ENCODE peak calls at places on chromosomes 6 and 20, in seven cellular contexts. N is cardiac fibroblast; I is lung; P is brain microvascular endothelial cell; Y is mammary epithelial cell; Q is stomach; E is CD8-positive, alpha-beta T cell. L is an unnamed sample.

GRCh38 chr6:101826259-101826658 is 432.8 kb downstream of the GRIK2 start:
- DNase-seq in I (no peak), E (no peak), P (no peak), Y (no peak), N (no peak), Q (no peak), L (no peak)

GRCh38 chr6:13579911-13580310 is 5.5 kb downstream of the SIRT5 start:
- DNase-seq in I (no peak), E (no peak), P (no peak), Y (no peak), N (no peak), Q (no peak), L (no peak)

GRCh38 chr20:38132910-38133501 is 32.1 kb downstream of the TGM2 start:
- DNase-seq in E (no peak), Y (no peak), Q (no peak), P (no peak), I (no peak), N (no peak), L (no peak)

GRCh38 chr20:46905364-46906125 is 10.9 kb downstream of the EYA2 start:
- DNase-seq in Q (no peak), P (no peak), Y (no peak), N (peak), E (no peak), I (no peak), L (no peak)

GRCh38 chr6:41073203-41073967 is 611 bp downstream of the NFYA start:
- DNase-seq in I (peak), P (peak), Q (peak), E (peak), N (peak), Y (peak), L (peak)

GRCh38 chr6:82783587-82784253 is 281.9 kb downstream of the UBE3D start:
- DNase-seq in P (no peak), I (no peak), E (no peak), N (no peak), Q (no peak), Y (no peak), L (no peak)

GRCh38 chr20:48041078-48041780 is 255.9 kb upstream of the SULF2 start:
- DNase-seq in I (no peak), P (no peak), E (no peak), N (no peak), Q (no peak), Y (no peak), L (no peak)

GRCh38 chr6:42505377-42505702 is 53.6 kb upstream of the TRERF1 start:
- DNase-seq in I (no peak), E (no peak), N (peak), Y (peak), P (peak), Q (no peak), L (no peak)

GRCh38 chr20:58712116-58712822 is 19.7 kb downstream of the NPEPL1 start:
- DNase-seq in E (no peak), I (no peak), Q (peak), Y (no peak), N (no peak), P (no peak), L (no peak)

GRCh38 chr6:134173007-134173690 is 120.7 kb upstream of the SLC2A12 start:
- DNase-seq in N (peak), I (no peak), Q (no peak), P (no peak), Y (peak), E (no peak), L (no peak)

GRCh38 chr20:49276895-49277785 is 717 bp downstream of the ZNFX1 start:
- DNase-seq in N (no peak), P (no peak), E (peak), Q (no peak), Y (no peak), I (peak), L (no peak)

GRCh38 chr6:165231581-165232276 is 77.7 kb downstream of the C6orf118 start:
- DNase-seq in P (peak), E (no peak), Q (no peak), I (no peak), Y (peak), N (peak), L (peak)

GRCh38 chr6:15628499-15629131 is 34.2 kb downstream of the DTNBP1 start:
- DNase-seq in I (no peak), Q (no peak), E (peak), P (peak), N (peak), Y (peak), L (peak)

GRCh38 chr6:32659856-32660595 is 6.4 kb downstream of the HLA-DQB1 start:
- DNase-seq in Q (no peak), E (no peak), I (no peak), N (no peak), Y (no peak), P (no peak), L (no peak)

GRCh38 chr20:44089987-44090674 is 96.9 kb downstream of the JPH2 start:
- DNase-seq in E (no peak), Y (peak), N (peak), Q (no peak), P (peak), I (peak), L (no peak)

GRCh38 chr20:58231678-58232077 is 3.2 kb upstream of the ANKRD60 start:
- DNase-seq in N (peak), I (no peak), E (no peak), Y (no peak), Q (no peak), P (no peak), L (no peak)

GRCh38 chr20:10639762-10640556 is 33.8 kb downstream of the JAG1 start:
- DNase-seq in I (no peak), Y (no peak), N (no peak), E (no peak), P (peak), Q (no peak), L (no peak)

GRCh38 chr6:35365599-35366596 is 23.5 kb downstream of the PPARD start:
- DNase-seq in P (no peak), N (no peak), I (no peak), E (no peak), Q (no peak), Y (peak), L (no peak)

GRCh38 chr6:52973013-52973412 is 22.1 kb downstream of the GSTA4 start:
- DNase-seq in Q (no peak), N (no peak), P (no peak), I (no peak), E (no peak), Y (no peak), L (no peak)

GRCh38 chr6:127266892-127267741 is 453 bp downstream of the RNF146 start:
- DNase-seq in E (peak), Q (peak), Y (peak), N (peak), P (peak), I (peak), L (no peak)

GRCh38 chr6:8589941-8590676 is 154.8 kb upstream of the SLC35B3 start:
- DNase-seq in Q (no peak), E (no peak), P (no peak), N (no peak), I (no peak), Y (no peak), L (no peak)
- H3K4me3 ChIP-seq in Q (no peak), E (no peak), P (no peak), N (no peak), I (no peak), Y (no peak), L (no peak)

GRCh38 chr20:1496930-1497329 is 5.7 kb upstream of the SIRPB2 start:
- DNase-seq in E (no peak), Y (no peak), N (no peak), Q (no peak), P (no peak), I (no peak), L (no peak)

GRCh38 chr20:1491281-1491840 is at the start of gene SIRPB2:
- DNase-seq in N (peak), Y (no peak), I (peak), E (no peak), Q (no peak), P (no peak), L (no peak)

GRCh38 chr20:1490643-1491042 is 577 bp downstream of the SIRPB2 start:
- DNase-seq in I (no peak), E (no peak), N (no peak), P (no peak), Q (no peak), Y (no peak), L (no peak)

GRCh38 chr20:1491891-1492642 is 847 bp upstream of the SIRPB2 start:
- DNase-seq in E (no peak), I (peak), Q (no peak), N (peak), Y (no peak), P (no peak), L (no peak)

DNA sequence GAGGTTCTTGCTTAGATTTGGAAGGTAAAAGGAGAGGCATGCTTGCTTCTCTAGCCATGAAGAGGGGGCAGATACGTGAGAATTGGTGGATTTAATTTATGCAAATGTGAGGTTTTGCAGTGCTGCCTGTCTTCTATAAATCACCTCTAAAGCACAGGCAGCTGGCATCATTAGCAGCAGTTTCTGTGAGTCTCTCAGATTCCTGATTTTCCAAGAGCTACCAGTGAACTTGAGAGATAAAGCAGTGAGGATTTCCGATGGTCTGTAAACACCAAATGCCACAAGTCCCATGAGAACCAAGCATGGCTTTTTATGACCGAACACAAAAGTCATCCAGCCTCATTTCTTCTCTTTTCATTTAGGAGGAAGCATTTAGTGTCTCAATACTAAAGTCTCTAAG is 3.2 kb upstream of the SIRPB2 start:
- DNase-seq in Q (no peak), P (no peak), Y (no peak), N (no peak), E (no peak), I (no peak), L (no peak)
- TF ChIP-seq CTCF in Q (no peak), P (no peak), Y (no peak), N (no peak), E (no peak), I (no peak), L (no peak)

GRCh38 chr20:20368414-20369352 is 779 bp downstream of the INSM1 start:
- DNase-seq in N (no peak), I (no peak), P (no peak), Q (no peak), E (no peak), Y (peak), L (no peak)
- H3K4me3 ChIP-seq in N (no peak), I (no peak), P (no peak), Q (peak), E (no peak), Y (peak), L (no peak)

DNA sequence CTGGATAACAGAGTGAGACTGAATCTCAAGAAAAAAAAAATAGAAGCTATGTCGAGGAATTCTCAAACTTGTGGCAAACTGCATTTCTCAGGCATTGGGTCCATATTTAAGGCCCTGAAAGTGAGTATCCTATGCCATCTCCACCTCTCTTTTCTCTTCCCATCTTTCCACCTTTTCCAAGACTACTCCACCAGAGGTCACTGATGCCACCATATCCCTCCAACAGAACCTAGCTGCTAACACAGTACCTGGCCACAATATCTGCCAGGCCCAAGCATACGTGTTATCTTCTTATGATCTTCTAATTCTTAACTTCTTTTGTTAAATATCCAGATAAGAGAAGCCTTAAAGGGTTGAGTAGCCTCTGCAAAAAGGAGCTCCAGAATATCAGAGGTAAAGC is 8.2 kb upstream of the ADGRF4 start:
- DNase-seq in Y (no peak), P (no peak), Q (no peak), I (no peak), N (no peak), E (no peak), L (no peak)
- TF ChIP-seq CTCF in Y (peak), P (no peak), Q (no peak), I (no peak), N (no peak), E (no peak), L (no peak)

GRCh38 chr6:118755941-118756646 is 104.7 kb upstream of the CEP85L start:
- DNase-seq in Y (no peak), E (peak), Q (no peak), I (no peak), N (no peak), P (no peak), L (no peak)
- H3K4me3 ChIP-seq in Y (no peak), E (no peak), Q (no peak), I (no peak), N (no peak), P (no peak), L (no peak)

GRCh38 chr6:3612341-3613041 is 139.0 kb downstream of the PXDC1 start:
- DNase-seq in E (no peak), Q (no peak), N (peak), P (peak), I (no peak), Y (peak), L (peak)
- TF ChIP-seq CTCF in E (no peak), Q (no peak), N (no peak), P (no peak), I (no peak), Y (no peak), L (no peak)

GRCh38 chr6:537114-537513 is 119.8 kb downstream of the HUS1B start:
- DNase-seq in Y (no peak), Q (no peak), I (no peak), N (no peak), E (no peak), P (no peak), L (no peak)
- H3K4me3 ChIP-seq in Y (no peak), Q (no peak), I (no peak), N (no peak), E (no peak), P (no peak), L (no peak)

DNA sequence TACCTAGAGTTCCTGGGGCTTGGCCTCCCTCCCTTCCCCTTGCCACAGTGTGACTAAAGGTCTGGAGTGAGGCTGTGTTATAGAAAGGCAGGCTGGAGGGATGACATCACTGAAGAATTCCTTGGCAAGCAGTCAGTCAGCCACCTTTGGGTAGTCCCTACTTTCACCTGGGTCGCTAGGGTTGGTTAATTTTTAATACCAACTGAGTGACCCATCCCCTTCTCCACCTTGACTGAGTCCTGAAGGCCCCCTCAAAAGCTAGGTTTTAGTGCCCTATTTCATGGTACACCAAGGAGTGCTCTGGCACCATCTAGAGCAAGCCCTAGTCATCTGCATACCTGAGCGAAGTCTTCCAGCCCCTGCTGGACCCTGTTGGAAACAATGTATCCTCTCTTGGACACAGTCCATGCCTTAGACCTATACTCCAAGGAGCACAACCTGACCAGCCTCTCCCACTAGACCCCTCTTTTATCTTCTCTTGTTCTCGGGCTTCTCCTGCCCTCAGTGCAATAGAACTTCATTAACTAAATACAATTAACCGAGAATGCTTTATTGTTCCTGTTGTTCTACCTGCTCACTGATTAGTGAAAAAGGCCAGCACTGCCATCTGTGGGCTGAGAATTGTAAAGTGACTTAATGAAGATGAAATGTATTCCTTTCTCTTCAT is 44.6 kb downstream of the RIN2 start:
- DNase-seq in Q (no peak), N (no peak), P (no peak), Y (peak), I (no peak), E (no peak), L (no peak)
- TF ChIP-seq CTCF in Q (peak), N (no peak), P (peak), Y (peak), I (no peak), E (no peak), L (peak)